ENCODE peak calls at places on chromosomes 11 and 22, in five cellular contexts. One of them, this sample, is unnamed.

GRCh38 chr11:119590651-119591308 is 138.2 kb downstream of the NECTIN1 start:
- DNase-seq in stimulated activated CD4-positive, alpha-beta T cell treated with anti-CD3 and anti-CD28 coated beads, TNF-alpha, amount 100 ng/mL, for 48 hours: no peak
- DNase-seq in dermis microvascular lymphatic vessel endothelial cell: peak; percentile 5
- DNase-seq in heart right ventricle: no peak
- DNase-seq in activated T-helper 1 cell treated with Interleukin-2 at 50 U/mL for 16 hours: no peak
- DNase-seq in this sample: no peak

GRCh38 chr11:3658252-3658651 is 12.9 kb downstream of the CHRNA10 start:
- DNase-seq in stimulated activated CD4-positive, alpha-beta T cell treated with anti-CD3 and anti-CD28 coated beads, TNF-alpha, amount 100 ng/mL, for 48 hours: no peak
- DNase-seq in dermis microvascular lymphatic vessel endothelial cell: no peak
- DNase-seq in heart right ventricle: no peak
- DNase-seq in activated T-helper 1 cell treated with Interleukin-2 at 50 U/mL for 16 hours: no peak
- DNase-seq in this sample: no peak

GRCh38 chr22:31616315-31616980 is 45.6 kb downstream of the PISD start:
- DNase-seq in stimulated activated CD4-positive, alpha-beta T cell treated with anti-CD3 and anti-CD28 coated beads, TNF-alpha, amount 100 ng/mL, for 48 hours: no peak
- DNase-seq in dermis microvascular lymphatic vessel endothelial cell: no peak
- DNase-seq in heart right ventricle: no peak
- DNase-seq in activated T-helper 1 cell treated with Interleukin-2 at 50 U/mL for 16 hours: no peak
- DNase-seq in this sample: no peak

GRCh38 chr11:20617346-20617745 is 17.9 kb downstream of the SLC6A5 start:
- DNase-seq in stimulated activated CD4-positive, alpha-beta T cell treated with anti-CD3 and anti-CD28 coated beads, TNF-alpha, amount 100 ng/mL, for 48 hours: no peak
- DNase-seq in dermis microvascular lymphatic vessel endothelial cell: no peak
- DNase-seq in heart right ventricle: no peak
- DNase-seq in activated T-helper 1 cell treated with Interleukin-2 at 50 U/mL for 16 hours: no peak
- DNase-seq in this sample: no peak

GRCh38 chr22:47221840-47222615 is 459.6 kb downstream of the TBC1D22A start:
- DNase-seq in stimulated activated CD4-positive, alpha-beta T cell treated with anti-CD3 and anti-CD28 coated beads, TNF-alpha, amount 100 ng/mL, for 48 hours: no peak
- DNase-seq in dermis microvascular lymphatic vessel endothelial cell: no peak
- DNase-seq in heart right ventricle: no peak
- DNase-seq in activated T-helper 1 cell treated with Interleukin-2 at 50 U/mL for 16 hours: no peak
- DNase-seq in this sample: no peak

GRCh38 chr22:19419464-19420178 is 11.9 kb downstream of the HIRA start:
- DNase-seq in stimulated activated CD4-positive, alpha-beta T cell treated with anti-CD3 and anti-CD28 coated beads, TNF-alpha, amount 100 ng/mL, for 48 hours: peak; percentile 20
- DNase-seq in dermis microvascular lymphatic vessel endothelial cell: peak; percentile 22
- DNase-seq in heart right ventricle: no peak
- DNase-seq in activated T-helper 1 cell treated with Interleukin-2 at 50 U/mL for 16 hours: no peak
- DNase-seq in this sample: no peak

GRCh38 chr11:64234840-64235379 is 526 bp downstream of the VEGFB start:
- DNase-seq in stimulated activated CD4-positive, alpha-beta T cell treated with anti-CD3 and anti-CD28 coated beads, TNF-alpha, amount 100 ng/mL, for 48 hours: no peak
- DNase-seq in dermis microvascular lymphatic vessel endothelial cell: peak; percentile 40
- DNase-seq in heart right ventricle: peak; percentile 69
- DNase-seq in activated T-helper 1 cell treated with Interleukin-2 at 50 U/mL for 16 hours: no peak
- DNase-seq in this sample: no peak

GRCh38 chr22:48663297-48663696 is 1164.4 kb downstream of the BRD1 start:
- DNase-seq in stimulated activated CD4-positive, alpha-beta T cell treated with anti-CD3 and anti-CD28 coated beads, TNF-alpha, amount 100 ng/mL, for 48 hours: no peak
- DNase-seq in dermis microvascular lymphatic vessel endothelial cell: no peak
- DNase-seq in heart right ventricle: no peak
- DNase-seq in activated T-helper 1 cell treated with Interleukin-2 at 50 U/mL for 16 hours: no peak
- DNase-seq in this sample: peak; percentile 60

GRCh38 chr11:118633979-118634378 is 26.6 kb downstream of the PHLDB1 start:
- DNase-seq in stimulated activated CD4-positive, alpha-beta T cell treated with anti-CD3 and anti-CD28 coated beads, TNF-alpha, amount 100 ng/mL, for 48 hours: no peak
- DNase-seq in dermis microvascular lymphatic vessel endothelial cell: no peak
- DNase-seq in heart right ventricle: no peak
- DNase-seq in activated T-helper 1 cell treated with Interleukin-2 at 50 U/mL for 16 hours: no peak
- DNase-seq in this sample: no peak

GRCh38 chr11:33454264-33454663 is 197.1 kb downstream of the HIPK3 start:
- DNase-seq in stimulated activated CD4-positive, alpha-beta T cell treated with anti-CD3 and anti-CD28 coated beads, TNF-alpha, amount 100 ng/mL, for 48 hours: no peak
- DNase-seq in dermis microvascular lymphatic vessel endothelial cell: no peak
- DNase-seq in heart right ventricle: no peak
- DNase-seq in activated T-helper 1 cell treated with Interleukin-2 at 50 U/mL for 16 hours: no peak
- DNase-seq in this sample: no peak

GRCh38 chr22:25775501-25775900 is 33.5 kb downstream of the MYO18B start:
- DNase-seq in stimulated activated CD4-positive, alpha-beta T cell treated with anti-CD3 and anti-CD28 coated beads, TNF-alpha, amount 100 ng/mL, for 48 hours: no peak
- DNase-seq in dermis microvascular lymphatic vessel endothelial cell: no peak
- DNase-seq in heart right ventricle: no peak
- DNase-seq in activated T-helper 1 cell treated with Interleukin-2 at 50 U/mL for 16 hours: no peak
- DNase-seq in this sample: no peak

GRCh38 chr22:20130319-20130718 is 1.3 kb upstream of the ZDHHC8 start:
- DNase-seq in stimulated activated CD4-positive, alpha-beta T cell treated with anti-CD3 and anti-CD28 coated beads, TNF-alpha, amount 100 ng/mL, for 48 hours: no peak
- DNase-seq in dermis microvascular lymphatic vessel endothelial cell: no peak
- DNase-seq in heart right ventricle: no peak
- DNase-seq in activated T-helper 1 cell treated with Interleukin-2 at 50 U/mL for 16 hours: no peak
- DNase-seq in this sample: no peak

GRCh38 chr11:75603791-75604736 is 42.0 kb downstream of the SERPINH1 start:
- DNase-seq in stimulated activated CD4-positive, alpha-beta T cell treated with anti-CD3 and anti-CD28 coated beads, TNF-alpha, amount 100 ng/mL, for 48 hours: no peak
- DNase-seq in dermis microvascular lymphatic vessel endothelial cell: peak; percentile 87
- DNase-seq in heart right ventricle: no peak
- DNase-seq in activated T-helper 1 cell treated with Interleukin-2 at 50 U/mL for 16 hours: no peak
- DNase-seq in this sample: no peak

GRCh38 chr11:106642331-106642730 is 375.9 kb downstream of the GUCY1A2 start:
- DNase-seq in stimulated activated CD4-positive, alpha-beta T cell treated with anti-CD3 and anti-CD28 coated beads, TNF-alpha, amount 100 ng/mL, for 48 hours: no peak
- DNase-seq in dermis microvascular lymphatic vessel endothelial cell: no peak
- DNase-seq in heart right ventricle: no peak
- DNase-seq in activated T-helper 1 cell treated with Interleukin-2 at 50 U/mL for 16 hours: no peak
- DNase-seq in this sample: no peak

GRCh38 chr11:117143390-117143789 is 697 bp upstream of the PAFAH1B2 start:
- DNase-seq in stimulated activated CD4-positive, alpha-beta T cell treated with anti-CD3 and anti-CD28 coated beads, TNF-alpha, amount 100 ng/mL, for 48 hours: peak; percentile 17
- DNase-seq in dermis microvascular lymphatic vessel endothelial cell: peak; percentile 42
- DNase-seq in heart right ventricle: peak; percentile 30
- DNase-seq in activated T-helper 1 cell treated with Interleukin-2 at 50 U/mL for 16 hours: no peak
- DNase-seq in this sample: no peak

GRCh38 chr22:42711281-42711731 is 9.4 kb downstream of the A4GALT start:
- DNase-seq in stimulated activated CD4-positive, alpha-beta T cell treated with anti-CD3 and anti-CD28 coated beads, TNF-alpha, amount 100 ng/mL, for 48 hours: no peak
- DNase-seq in dermis microvascular lymphatic vessel endothelial cell: no peak
- DNase-seq in heart right ventricle: no peak
- DNase-seq in activated T-helper 1 cell treated with Interleukin-2 at 50 U/mL for 16 hours: no peak
- DNase-seq in this sample: no peak

GRCh38 chr11:67484847-67485311 is 2.1 kb downstream of the AIP start:
- DNase-seq in stimulated activated CD4-positive, alpha-beta T cell treated with anti-CD3 and anti-CD28 coated beads, TNF-alpha, amount 100 ng/mL, for 48 hours: peak; percentile 69
- DNase-seq in dermis microvascular lymphatic vessel endothelial cell: no peak
- DNase-seq in heart right ventricle: no peak
- DNase-seq in activated T-helper 1 cell treated with Interleukin-2 at 50 U/mL for 16 hours: no peak
- DNase-seq in this sample: peak; percentile 70

GRCh38 chr11:74417860-74418508 is 19.8 kb upstream of the PGM2L1 start:
- DNase-seq in stimulated activated CD4-positive, alpha-beta T cell treated with anti-CD3 and anti-CD28 coated beads, TNF-alpha, amount 100 ng/mL, for 48 hours: no peak
- DNase-seq in dermis microvascular lymphatic vessel endothelial cell: peak; percentile 36
- DNase-seq in heart right ventricle: no peak
- DNase-seq in activated T-helper 1 cell treated with Interleukin-2 at 50 U/mL for 16 hours: no peak
- DNase-seq in this sample: no peak